ENCODE peak calls at places on chromosomes 5 and 9, in eight cellular contexts. T is activated CD8-positive, alpha-beta memory T cell treated with anti-CD3 and anti-CD28 coated beads, Interleukin-2, amount 10 ng/mL, durations not matched to agents 7 days and 5 days; Z is stimulated activated CD4-positive, alpha-beta T cell treated with anti-CD3 and anti-CD28 coated beads, Interleukin-4, amount 100 ng/mL, for 24 hours; U is activated naive CD4-positive, alpha-beta T cell treated with anti-CD3 and anti-CD28 coated beads for 36 hours; F is tibial artery; O is stimulated activated CD8-positive, alpha-beta memory T cell treated with anti-CD3 and anti-CD28 coated beads, Interleukin-2, amount 100 ng/mL, for 48 hours; P is activated CD4-positive, alpha-beta T cell treated with anti-CD3 and anti-CD28 coated beads, Interleukin-2, amount 50 U/mL, for 1 hour; S is activated T-cell treated with anti-CD3 and anti-CD28 coated beads, Interleukin-2, amount 50 U/mL, for 48 hours. D is an unnamed sample.

GRCh38 chr5:18546570-18546969 is 912.3 kb downstream of the TAF11L14 start:
- DNase-seq in T (no peak), Z (no peak), U (no peak), F (no peak), O (no peak), P (no peak), S (no peak), D (no peak)

GRCh38 chr5:55480781-55481180 is 54.0 kb downstream of the PLPP1 start:
- DNase-seq in T (no peak), Z (no peak), U (no peak), F (no peak), O (no peak), P (no peak), S (no peak), D (no peak)

GRCh38 chr9:129380961-129381401 is 202.9 kb upstream of the IER5L start:
- DNase-seq in T (no peak), Z (no peak), U (no peak), F (peak), O (no peak), P (no peak), S (no peak), D (no peak)

GRCh38 chr9:7777776-7778175 is 21.8 kb downstream of the DMAC1 start:
- DNase-seq in T (no peak), Z (no peak), U (no peak), F (no peak), O (no peak), P (no peak), S (no peak), D (no peak)

GRCh38 chr5:27388755-27389154 is 350.4 kb upstream of the CDH9 start:
- DNase-seq in T (no peak), Z (no peak), U (no peak), F (no peak), O (no peak), P (no peak), S (no peak), D (no peak)

GRCh38 chr5:132460835-132461230 is 29.7 kb downstream of the IRF1 start:
- DNase-seq in T (no peak), Z (no peak), U (peak), F (peak), O (no peak), P (no peak), S (no peak), D (no peak)

GRCh38 chr9:106772523-106773290 is 90.3 kb upstream of the ZNF462 start:
- DNase-seq in T (no peak), Z (no peak), U (no peak), F (no peak), O (no peak), P (no peak), S (no peak), D (no peak)

GRCh38 chr9:108951578-108951977 is 17.4 kb downstream of the ABITRAM start:
- DNase-seq in T (no peak), Z (no peak), U (no peak), F (no peak), O (no peak), P (no peak), S (no peak), D (no peak)

GRCh38 chr9:121822093-121823085 is 171.0 kb downstream of the DAB2IP start:
- DNase-seq in T (no peak), Z (no peak), U (no peak), F (no peak), O (no peak), P (no peak), S (no peak), D (no peak)

GRCh38 chr5:103117471-103117991 is 2.4 kb downstream of the GIN1 start:
- DNase-seq in T (no peak), Z (no peak), U (no peak), F (no peak), O (no peak), P (no peak), S (no peak), D (no peak)

GRCh38 chr5:105685884-105686283 is 1984.9 kb downstream of the EFNA5 start:
- DNase-seq in T (no peak), Z (no peak), U (no peak), F (no peak), O (no peak), P (no peak), S (no peak), D (no peak)

GRCh38 chr9:87657190-87657589 is 68.7 kb upstream of the CTSL start:
- DNase-seq in T (no peak), Z (no peak), U (no peak), F (peak), O (no peak), P (no peak), S (no peak), D (no peak)

GRCh38 chr9:116234091-116234490 is 80.5 kb downstream of the PAPPA start:
- DNase-seq in T (no peak), Z (no peak), U (no peak), F (no peak), O (no peak), P (no peak), S (no peak), D (no peak)

GRCh38 chr9:120475341-120475740 is 104.6 kb downstream of the CDK5RAP2 start:
- DNase-seq in T (no peak), Z (no peak), U (no peak), F (no peak), O (no peak), P (no peak), S (no peak), D (no peak)

GRCh38 chr9:120931278-120932085 is 4.9 kb upstream of the TRAF1 start:
- DNase-seq in T (peak), Z (peak), U (peak), F (peak), O (no peak), P (no peak), S (peak), D (peak)

GRCh38 chr9:89660286-89660685 is 55.5 kb downstream of the GADD45G start:
- DNase-seq in T (no peak), Z (no peak), U (no peak), F (no peak), O (no peak), P (no peak), S (no peak), D (no peak)

GRCh38 chr5:58294598-58295298 is 165.1 kb downstream of the PLK2 start:
- DNase-seq in T (no peak), Z (no peak), U (no peak), F (no peak), O (no peak), P (no peak), S (no peak), D (no peak)

GRCh38 chr5:152990771-152991170 is 499.7 kb upstream of the GRIA1 start:
- DNase-seq in T (no peak), Z (no peak), U (no peak), F (no peak), O (no peak), P (no peak), S (no peak), D (no peak)